ENCODE peak calls at places on chromosomes 13 and 19, in six cellular contexts. H is A549; F is activated CD4-positive, alpha-beta T cell treated with anti-CD3 and anti-CD28 coated beads, Interleukin-2, amount 50 U/mL, for 24 hours; B is AG08395; G is CD4-positive, CD25-positive, alpha-beta regulatory T cell; N is vagina. O is an unnamed sample.

GRCh38 chr19:42634409-42635232 is 39.9 kb upstream of the CEACAM8 start:
- DNase-seq in B (peak; percentile 58), H (peak; percentile 73), N (no peak), F (peak; percentile 22), G (peak; percentile 4), O (no peak)

GRCh38 chr19:6417713-6418561 is 6.7 kb downstream of the KHSRP start:
- DNase-seq in N (no peak), G (no peak), H (no peak), B (peak; percentile 33), F (no peak), O (no peak)

GRCh38 chr13:48730971-48731658 is 77.4 kb downstream of the CYSLTR2 start:
- DNase-seq in N (no peak), H (no peak), F (no peak), B (no peak), G (no peak), O (no peak)

GRCh38 chr19:46617566-46618079 is 7.3 kb downstream of the PTGIR start:
- DNase-seq in N (no peak), F (no peak), H (no peak), B (no peak), G (no peak), O (no peak)

GRCh38 chr19:44777715-44778347 is at the start of gene CBLC:
- DNase-seq in B (no peak), G (no peak), F (no peak), N (no peak), H (no peak), O (no peak)

GRCh38 chr19:3193256-3194062 is 7.7 kb downstream of the NCLN start:
- DNase-seq in N (no peak), B (no peak), G (no peak), F (no peak), H (no peak), O (no peak)

GRCh38 chr13:101590479-101590878 is 138.0 kb downstream of the ITGBL1 start:
- DNase-seq in B (no peak), F (no peak), G (no peak), H (no peak), N (no peak), O (no peak)

GRCh38 chr19:35742121-35742724 is at the start of gene IGFLR1:
- DNase-seq in B (no peak), G (peak; percentile 72), N (no peak), H (no peak), F (peak; percentile 85), O (peak; percentile 71)

GRCh38 chr19:8589177-8589714 is 12.0 kb upstream of the MYO1F start:
- DNase-seq in B (no peak), F (no peak), G (no peak), N (no peak), H (no peak), O (no peak)

GRCh38 chr13:90412980-90413379 is 934.5 kb upstream of the MIR17HG start:
- DNase-seq in F (no peak), B (no peak), H (no peak), N (no peak), G (no peak), O (no peak)

GRCh38 chr19:18292810-18293641 is 11.6 kb upstream of the JUND start:
- DNase-seq in N (no peak), G (peak; percentile 17), H (peak; percentile 71), B (peak; percentile 69), F (no peak), O (no peak)

GRCh38 chr19:38971672-38972071 is 3.9 kb downstream of the FBXO17 start:
- DNase-seq in B (no peak), N (no peak), F (no peak), G (no peak), H (no peak), O (no peak)

GRCh38 chr19:17037184-17037583 is 10.6 kb upstream of the CPAMD8 start:
- DNase-seq in H (no peak), F (no peak), N (no peak), B (no peak), G (no peak), O (no peak)

GRCh38 chr13:29903524-29903923 is 53.1 kb upstream of the UBL3 start:
- DNase-seq in F (no peak), G (no peak), H (no peak), B (no peak), N (peak; percentile 58), O (no peak)

GRCh38 chr19:48964205-48965032 is 690 bp upstream of the FTL start:
- DNase-seq in N (peak; percentile 89), B (peak; percentile 44), F (no peak), H (peak; percentile 63), G (no peak), O (no peak)

GRCh38 chr13:32538234-32538620 is 368 bp downstream of the N4BP2L2 start:
- DNase-seq in G (no peak), F (peak; percentile 1), B (peak; percentile 34), N (peak; percentile 91), H (peak; percentile 8), O (peak; percentile 87)

GRCh38 chr19:18023596-18024212 is 15.7 kb downstream of the ARRDC2 start:
- DNase-seq in F (no peak), B (no peak), H (no peak), N (peak; percentile 91), G (peak; percentile 67), O (peak; percentile 92)

GRCh38 chr13:60397693-60398437 is 845 bp downstream of the TDRD3 start:
- DNase-seq in H (peak; percentile 30), F (peak; percentile 23), B (peak; percentile 62), G (peak; percentile 49), N (no peak), O (peak; percentile 65)

GRCh38 chr13:30708541-30708940 is 26.8 kb upstream of the ALOX5AP start:
- DNase-seq in B (no peak), G (no peak), H (no peak), F (no peak), N (no peak), O (no peak)

GRCh38 chr13:95327190-95327589 is 25.9 kb upstream of the ABCC4 start:
- DNase-seq in H (no peak), F (no peak), G (no peak), N (no peak), B (no peak), O (no peak)

GRCh38 chr13:33665776-33666175 is 152.2 kb upstream of the RFC3 start:
- DNase-seq in B (no peak), G (no peak), H (no peak), F (no peak), N (no peak), O (no peak)

GRCh38 chr13:73235385-73235784 is 176.6 kb downstream of the KLF5 start:
- DNase-seq in N (no peak), F (no peak), B (no peak), G (no peak), H (no peak), O (no peak)

GRCh38 chr19:40716031-40716654 is 543 bp downstream of the COQ8B start:
- DNase-seq in F (peak; percentile 75), N (peak; percentile 91), G (peak; percentile 2), B (no peak), H (peak; percentile 96), O (peak; percentile 18)

GRCh38 chr19:1336079-1336684 is 47.5 kb upstream of the NDUFS7 start:
- DNase-seq in B (no peak), N (no peak), F (no peak), H (no peak), G (no peak), O (no peak)

GRCh38 chr19:3513198-3514140 is 7.4 kb downstream of the FZR1 start:
- DNase-seq in F (no peak), H (no peak), G (no peak), N (no peak), B (no peak), O (no peak)

GRCh38 chr13:112106467-112107141 is 39.7 kb downstream of the SOX1 start:
- DNase-seq in H (no peak), F (no peak), G (no peak), N (no peak), B (no peak), O (no peak)

GRCh38 chr13:82076421-82076820 is 1735.5 kb upstream of the SPRY2 start:
- DNase-seq in N (no peak), F (no peak), G (no peak), H (no peak), B (no peak), O (no peak)

GRCh38 chr19:13129384-13129783 is 11.3 kb downstream of the NACC1 start:
- DNase-seq in F (no peak), G (no peak), H (no peak), N (no peak), B (no peak), O (no peak)

GRCh38 chr19:31330761-31331160 is 18.5 kb downstream of the TSHZ3 start:
- DNase-seq in F (no peak), H (no peak), B (no peak), G (no peak), N (no peak), O (no peak)

O was measured in CD4-positive, alpha-beta memory T cell.